ENCODE peak calls at places on chromosomes 5 and 9, in eight cellular contexts. U is cardiac muscle cell, G is right lobe of liver, N is sigmoid colon, B is fibroblast of lung, L is PC-9, K is SK-N-SH, A is esophagus squamous epithelium. F is an unnamed sample. For H3K4me1, the result is how much of the 10 kb centered on the place peaks cover.

GRCh38 chr9:126363250-126363649 is 36.6 kb downstream of the MVB12B start:
- DNase-seq in U (no peak), G (no peak), N (no peak), B (no peak), L (no peak), K (no peak), A (no peak), F (no peak)

GRCh38 chr5:36017622-36018021 is 26.4 kb upstream of the UGT3A1 start:
- DNase-seq in U (no peak), G (no peak), N (no peak), B (no peak), L (no peak), K (no peak), A (no peak), F (no peak)

GRCh38 chr9:135743021-135743420 is 41.0 kb downstream of the KCNT1 start:
- DNase-seq in U (no peak), G (no peak), N (no peak), B (no peak), L (no peak), K (no peak), A (no peak), F (no peak)

GRCh38 chr5:5266296-5266695 is 126.2 kb downstream of the ADAMTS16 start:
- DNase-seq in U (no peak), G (no peak), N (no peak), B (no peak), L (no peak), K (no peak), A (no peak), F (no peak)

GRCh38 chr5:78751872-78752271 is 103.3 kb upstream of the LHFPL2 start:
- DNase-seq in U (no peak), G (no peak), N (no peak), B (no peak), L (no peak), K (no peak), A (no peak), F (no peak)

GRCh38 chr5:1772634-1773033 is 27.0 kb downstream of the MRPL36 start:
- DNase-seq in U (peak), G (no peak), N (peak), B (peak), L (no peak), K (peak), A (no peak), F (no peak)

GRCh38 chr9:121902483-121903135 is 190.5 kb downstream of the TTLL11 start:
- DNase-seq in U (no peak), G (no peak), N (no peak), B (peak), L (no peak), K (peak), A (no peak), F (no peak)

GRCh38 chr9:132670816-132671371 is 630 bp downstream of the GTF3C4 start:
- DNase-seq in U (peak), G (no peak), N (peak), B (no peak), L (peak), K (peak), A (no peak), F (no peak)

GRCh38 chr5:173001229-173001841 is 17.8 kb downstream of the ATP6V0E1 start:
- DNase-seq in U (no peak), G (peak), N (no peak), B (no peak), L (no peak), K (no peak), A (no peak), F (no peak)

GRCh38 chr5:21834863-21835262 is 1018.3 kb downstream of the CDH12 start:
- DNase-seq in U (no peak), G (no peak), N (no peak), B (no peak), L (no peak), K (no peak), A (no peak), F (no peak)

GRCh38 chr5:10677533-10677932 is 83.5 kb downstream of the DAP start:
- DNase-seq in U (no peak), G (no peak), N (no peak), B (no peak), L (no peak), K (no peak), A (no peak), F (peak)

GRCh38 chr9:134569626-134570025 is 72.0 kb upstream of the COL5A1 start:
- DNase-seq in U (no peak), G (no peak), N (no peak), B (no peak), L (no peak), K (no peak), A (no peak), F (no peak)

GRCh38 chr5:91339053-91339710 is 43.9 kb downstream of the ARRDC3 start:
- DNase-seq in U (no peak), G (no peak), N (no peak), B (peak), L (no peak), K (no peak), A (no peak), F (no peak)

GRCh38 chr5:107864793-107865192 is 194.1 kb upstream of the EFNA5 start:
- DNase-seq in U (no peak), G (no peak), N (no peak), B (peak), L (no peak), K (no peak), A (no peak), F (no peak)

GRCh38 chr5:1299961-1300360 is 5.1 kb upstream of the TERT start:
- DNase-seq in U (no peak), G (peak), N (peak), B (no peak), L (no peak), K (no peak), A (no peak), F (no peak)

GRCh38 chr5:124519396-124519795 is 227.0 kb downstream of the ZNF608 start:
- DNase-seq in U (peak), G (no peak), N (no peak), B (peak), L (no peak), K (no peak), A (no peak), F (no peak)

GRCh38 chr5:138385660-138386059 is 33.2 kb downstream of the KDM3B start:
- DNase-seq in U (no peak), G (no peak), N (no peak), B (peak), L (no peak), K (no peak), A (no peak), F (no peak)

GRCh38 chr9:12426198-12426864 is 266.9 kb upstream of the TYRP1 start:
- DNase-seq in U (peak), G (no peak), N (no peak), B (no peak), L (no peak), K (no peak), A (no peak), F (no peak)

GRCh38 chr5:532521-533242 is 8.4 kb upstream of the SLC9A3 start:
- DNase-seq in U (no peak), G (no peak), N (no peak), B (no peak), L (no peak), K (no peak), A (no peak), F (peak)

GRCh38 chr5:97418472-97418871 is 235.4 kb upstream of the RIOK2 start:
- DNase-seq in U (no peak), G (no peak), N (no peak), B (no peak), L (no peak), K (no peak), A (no peak), F (no peak)

GRCh38 chr9:18821794-18822193 is 211.2 kb downstream of the SAXO1 start:
- DNase-seq in U (no peak), G (no peak), N (no peak), B (peak), L (no peak), K (no peak), A (no peak), F (no peak)

GRCh38 chr5:96094904-96095303 is 133.3 kb upstream of the ELL2 start:
- DNase-seq in U (no peak), G (peak), N (no peak), B (no peak), L (no peak), K (no peak), A (no peak), F (no peak)

GRCh38 chr9:78031271-78031825 is at the start of gene GNAQ:
- DNase-seq in U (peak), G (no peak), N (peak), B (no peak), L (no peak), K (peak), A (no peak), F (no peak)

GRCh38 chr5:79269733-79270166 is 33.8 kb downstream of the JMY start:
- DNase-seq in U (no peak), G (no peak), N (no peak), B (no peak), L (no peak), K (no peak), A (no peak), F (no peak)

GRCh38 chr5:53027913-53028312 is 38.8 kb downstream of the ITGA2 start:
- DNase-seq in U (no peak), G (no peak), N (no peak), B (peak), L (peak), K (no peak), A (no peak), F (peak)

GRCh38 chr5:43711496-43711895 is 108.5 kb downstream of the NNT start:
- DNase-seq in U (no peak), G (no peak), N (no peak), B (peak), L (no peak), K (no peak), A (no peak), F (no peak)

GRCh38 chr5:6829150-6829784 is 116.0 kb downstream of the TENT4A start:
- DNase-seq in U (no peak), G (no peak), N (no peak), B (no peak), L (no peak), K (no peak), A (no peak), F (no peak)

GRCh38 chr9:73753171-73753570 is 601.5 kb downstream of the ANXA1 start:
- DNase-seq in U (no peak), G (no peak), N (no peak), B (peak), L (no peak), K (no peak), A (no peak), F (no peak)

GRCh38 chr5:83473344-83474169 is 2.0 kb downstream of the VCAN start:
- DNase-seq in U (peak), G (peak), N (peak), B (peak), L (peak), K (peak), A (peak), F (peak)

GRCh38 chr9:99607852-99608448 is 213.7 kb upstream of the NR4A3 start:
- DNase-seq in U (no peak), G (no peak), N (no peak), B (peak), L (no peak), K (no peak), A (no peak), F (no peak)

GRCh38 chr5:133938039-133938821 is 30.2 kb downstream of the C5orf15 start:
- DNase-seq in U (no peak), G (peak), N (no peak), B (no peak), L (no peak), K (no peak), A (no peak), F (peak)
- H3K4me1 ChIP-seq in U (under half), G (under half), N (under half), B (under half), L (half or more), K (under half), A (under half), F (under half)

GRCh38 chr9:90974643-90975245 is 173.1 kb downstream of the SYK start:
- DNase-seq in U (no peak), G (no peak), N (no peak), B (no peak), L (no peak), K (no peak), A (no peak), F (no peak)
- H3K4me3 ChIP-seq in U (no peak), G (no peak), N (no peak), B (no peak), L (no peak), K (no peak), A (no peak), F (no peak)

GRCh38 chr9:138022121-138022741 is 144.6 kb downstream of the CACNA1B start:
- DNase-seq in U (peak), G (no peak), N (peak), B (no peak), L (no peak), K (peak), A (no peak), F (peak)
- TF ChIP-seq CTCF in U (peak), G (peak), N (no peak), B (no peak), L (peak), K (no peak), A (peak), F (peak)

GRCh38 chr9:109474170-109474569 is 23.9 kb downstream of the PTPN3 start:
- DNase-seq in U (no peak), G (no peak), N (no peak), B (no peak), L (no peak), K (no peak), A (no peak), F (no peak)

GRCh38 chr9:109474944-109475343 is 23.2 kb downstream of the PTPN3 start:
- DNase-seq in U (no peak), G (no peak), N (no peak), B (no peak), L (no peak), K (no peak), A (no peak), F (no peak)

GRCh38 chr9:109476781-109477268 is 21.3 kb downstream of the PTPN3 start:
- DNase-seq in U (no peak), G (peak), N (no peak), B (no peak), L (peak), K (no peak), A (no peak), F (no peak)

GRCh38 chr9:109477269-109478203 is 20.6 kb downstream of the PTPN3 start:
- DNase-seq in U (peak), G (peak), N (no peak), B (no peak), L (peak), K (no peak), A (no peak), F (peak)

GRCh38 chr9:109475526-109475925 is 22.6 kb downstream of the PTPN3 start:
- DNase-seq in U (no peak), G (peak), N (no peak), B (no peak), L (no peak), K (no peak), A (no peak), F (no peak)
- H3K4me1 ChIP-seq in U (under half), G (under half), N (under half), B (under half), L (half or more), K (under half), A (under half), F (under half)

DNA sequence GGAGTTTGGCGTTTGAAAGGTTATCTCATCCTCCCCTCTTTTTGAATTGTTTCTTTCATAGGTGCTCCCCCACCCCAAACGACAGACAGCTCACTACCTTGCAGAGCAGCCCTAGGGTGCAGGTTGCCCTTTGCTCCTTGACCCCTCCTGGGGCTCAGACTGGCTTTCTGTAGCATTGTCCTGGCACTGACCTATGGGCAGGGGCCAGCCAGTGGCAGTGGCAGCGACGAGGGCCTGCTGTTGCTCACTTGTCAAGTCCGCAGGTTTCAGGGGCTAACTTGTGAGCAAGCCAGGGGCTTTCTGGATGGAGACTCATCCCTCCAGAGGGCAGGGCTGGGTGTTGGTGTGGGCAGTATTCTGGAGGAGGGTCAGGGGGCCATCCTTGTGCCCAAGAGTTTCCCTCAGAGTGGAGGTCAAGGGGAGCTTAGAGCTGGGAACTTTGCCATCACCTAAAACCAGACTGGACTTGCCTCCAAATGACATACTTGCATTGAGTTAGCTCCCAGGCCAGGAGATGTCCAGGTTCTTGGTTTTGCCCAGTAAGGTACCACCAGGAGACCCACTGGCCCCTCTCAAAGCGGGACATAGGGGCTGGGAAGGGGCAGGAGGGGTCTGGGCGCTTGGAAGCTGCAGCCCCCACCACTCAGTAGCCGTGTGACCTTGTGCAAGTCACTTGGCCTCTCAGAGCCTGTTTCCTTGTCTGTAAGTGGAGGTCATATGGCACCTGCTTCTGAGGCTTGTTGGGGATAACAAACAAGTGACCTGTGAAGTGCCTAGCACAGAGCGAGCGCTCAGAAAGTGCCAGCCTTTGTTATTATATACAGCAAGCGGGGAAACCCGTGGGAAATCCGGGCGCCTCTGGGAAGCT is 53.5 kb upstream of the CDKN2AIPNL start:
- DNase-seq in U (peak), G (peak), N (no peak), B (no peak), L (no peak), K (no peak), A (no peak), F (peak)
- H3K4me3 ChIP-seq in U (peak), G (peak), N (peak), B (no peak), L (peak), K (no peak), A (peak), F (no peak)

GRCh38 chr5:136062563-136063274 is 33.9 kb downstream of the TGFBI start:
- DNase-seq in U (peak), G (peak), N (no peak), B (peak), L (peak), K (no peak), A (no peak), F (no peak)
- TF ChIP-seq CTCF in U (peak), G (peak), N (peak), B (peak), L (peak), K (peak), A (peak), F (peak)

GRCh38 chr5:16812911-16813310 is 123.2 kb downstream of the MYO10 start:
- DNase-seq in U (no peak), G (no peak), N (no peak), B (peak), L (peak), K (no peak), A (no peak), F (no peak)
- H3K4me1 ChIP-seq in U (under half), G (under half), N (under half), B (under half), L (under half), K (under half), A (under half), F (under half)

GRCh38 chr5:178113141-178113787 is at the start of gene N4BP3:
- DNase-seq in U (peak), G (no peak), N (no peak), B (peak), L (peak), K (peak), A (no peak), F (no peak)

GRCh38 chr5:178112545-178112944 is 787 bp upstream of the N4BP3 start:
- DNase-seq in U (no peak), G (no peak), N (no peak), B (no peak), L (no peak), K (no peak), A (no peak), F (no peak)

GRCh38 chr5:178115136-178115834 is 2.0 kb downstream of the N4BP3 start:
- DNase-seq in U (no peak), G (no peak), N (no peak), B (no peak), L (no peak), K (no peak), A (no peak), F (no peak)

GRCh38 chr5:178114325-178115135 is 1.2 kb downstream of the N4BP3 start:
- DNase-seq in U (peak), G (no peak), N (no peak), B (no peak), L (peak), K (no peak), A (no peak), F (no peak)

GRCh38 chr5:178113841-178114324 is 551 bp downstream of the N4BP3 start:
- DNase-seq in U (peak), G (no peak), N (no peak), B (no peak), L (no peak), K (peak), A (no peak), F (no peak)
- H3K4me3 ChIP-seq in U (peak), G (peak), N (peak), B (no peak), L (peak), K (peak), A (peak), F (peak)

DNA sequence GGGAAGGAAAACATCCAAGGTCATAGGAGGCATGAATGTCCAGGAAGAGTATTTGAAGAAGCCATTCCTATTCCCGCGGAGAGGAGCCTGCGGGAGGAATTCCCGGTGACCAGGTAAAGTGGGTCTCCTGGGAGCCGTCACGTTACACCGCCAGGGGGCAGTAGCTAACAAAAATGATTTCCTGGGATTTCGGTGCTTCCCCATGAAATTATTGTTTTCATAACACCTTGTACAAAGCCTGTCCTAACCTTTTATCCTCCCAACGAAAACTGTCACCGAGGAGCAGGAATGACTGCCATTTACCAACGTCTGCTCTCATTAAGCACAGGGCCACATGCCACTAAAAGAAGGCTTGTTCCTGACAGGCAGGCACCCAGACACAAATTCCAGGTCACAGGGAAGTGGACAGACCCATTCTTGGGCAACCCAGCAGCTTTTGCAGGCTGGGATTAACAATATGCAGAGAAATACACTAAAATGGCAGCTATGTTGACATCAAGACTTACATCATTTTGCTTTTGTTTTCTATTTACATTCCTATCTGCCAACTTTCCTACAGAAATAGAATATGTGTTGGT is 41.2 kb upstream of the CTSL start:
- DNase-seq in U (peak), G (no peak), N (no peak), B (peak), L (peak), K (peak), A (no peak), F (no peak)
- TF ChIP-seq CTCF in U (peak), G (peak), N (peak), B (peak), L (peak), K (peak), A (peak), F (peak)

GRCh38 chr5:92887254-92887653 is 693.8 kb downstream of the NR2F1-AS1 start:
- DNase-seq in U (no peak), G (no peak), N (no peak), B (no peak), L (no peak), K (no peak), A (no peak), F (no peak)
- H3K4me1 ChIP-seq in U (under half), G (under half), N (under half), B (under half), L (under half), K (under half), A (under half), F (under half)

F was measured in RWPE2.